ENCODE peak calls at places on chromosomes 11 and 22, in ten cellular contexts. One of them, this sample, is unnamed.

GRCh38 chr11:47348859-47349258 is 3.6 kb downstream of the MYBPC3 start:
- DNase-seq in prostate gland: no peak
- DNase-seq in transverse colon: no peak
- DNase-seq in spleen: no peak
- DNase-seq in H1: no peak
- DNase-seq in sigmoid colon: no peak
- DNase-seq in breast epithelium: no peak
- DNase-seq in esophagus muscularis mucosa: no peak
- DNase-seq in stomach: no peak
- DNase-seq in GM12891: peak; percentile 53
- DNase-seq in this sample: no peak

GRCh38 chr11:127195791-127196190 is 195.2 kb upstream of the KIRREL3 start:
- DNase-seq in spleen: no peak
- DNase-seq in prostate gland: no peak
- DNase-seq in GM12891: no peak
- DNase-seq in transverse colon: no peak
- DNase-seq in sigmoid colon: no peak
- DNase-seq in breast epithelium: no peak
- DNase-seq in esophagus muscularis mucosa: no peak
- DNase-seq in H1: no peak
- DNase-seq in stomach: no peak
- DNase-seq in this sample: no peak

GRCh38 chr22:40684728-40685127 is 5.4 kb downstream of the MCHR1 start:
- DNase-seq in transverse colon: no peak
- DNase-seq in sigmoid colon: no peak
- DNase-seq in stomach: no peak
- DNase-seq in prostate gland: no peak
- DNase-seq in H1: peak; percentile 57
- DNase-seq in breast epithelium: no peak
- DNase-seq in GM12891: no peak
- DNase-seq in spleen: no peak
- DNase-seq in esophagus muscularis mucosa: no peak
- DNase-seq in this sample: no peak

GRCh38 chr11:2803186-2804057 is 82.2 kb downstream of the CDKN1C start:
- DNase-seq in GM12891: no peak
- DNase-seq in transverse colon: peak; percentile 4
- DNase-seq in H1: no peak
- DNase-seq in esophagus muscularis mucosa: no peak
- DNase-seq in breast epithelium: peak; percentile 49
- DNase-seq in prostate gland: peak; percentile 69
- DNase-seq in stomach: peak; percentile 24
- DNase-seq in sigmoid colon: peak; percentile 60
- DNase-seq in spleen: peak; percentile 57
- DNase-seq in this sample: no peak

GRCh38 chr11:110294509-110294908 is 1.9 kb downstream of the RDX start:
- DNase-seq in GM12891: no peak
- DNase-seq in breast epithelium: no peak
- DNase-seq in H1: no peak
- DNase-seq in prostate gland: no peak
- DNase-seq in esophagus muscularis mucosa: no peak
- DNase-seq in transverse colon: no peak
- DNase-seq in sigmoid colon: no peak
- DNase-seq in stomach: no peak
- DNase-seq in spleen: no peak
- DNase-seq in this sample: no peak

GRCh38 chr11:22079133-22079847 is 113.6 kb upstream of the ANO5 start:
- DNase-seq in stomach: no peak
- DNase-seq in esophagus muscularis mucosa: no peak
- DNase-seq in H1: no peak
- DNase-seq in sigmoid colon: no peak
- DNase-seq in breast epithelium: no peak
- DNase-seq in transverse colon: no peak
- DNase-seq in spleen: no peak
- DNase-seq in prostate gland: no peak
- DNase-seq in GM12891: no peak
- DNase-seq in this sample: no peak

GRCh38 chr22:18979957-18980356 is 43.9 kb upstream of the PRODH start:
- DNase-seq in transverse colon: no peak
- DNase-seq in esophagus muscularis mucosa: no peak
- DNase-seq in breast epithelium: no peak
- DNase-seq in H1: no peak
- DNase-seq in stomach: no peak
- DNase-seq in sigmoid colon: no peak
- DNase-seq in GM12891: no peak
- DNase-seq in spleen: peak; percentile 8
- DNase-seq in prostate gland: no peak
- DNase-seq in this sample: no peak

GRCh38 chr22:35952576-35952975 is 76.0 kb downstream of the RBFOX2 start:
- DNase-seq in transverse colon: no peak
- DNase-seq in sigmoid colon: no peak
- DNase-seq in H1: no peak
- DNase-seq in breast epithelium: no peak
- DNase-seq in prostate gland: no peak
- DNase-seq in esophagus muscularis mucosa: no peak
- DNase-seq in stomach: no peak
- DNase-seq in GM12891: no peak
- DNase-seq in spleen: no peak
- DNase-seq in this sample: no peak

GRCh38 chr22:47154621-47155081 is 392.2 kb downstream of the TBC1D22A start:
- DNase-seq in breast epithelium: no peak
- DNase-seq in H1: no peak
- DNase-seq in transverse colon: no peak
- DNase-seq in spleen: no peak
- DNase-seq in sigmoid colon: peak; percentile 77
- DNase-seq in esophagus muscularis mucosa: no peak
- DNase-seq in stomach: peak; percentile 50
- DNase-seq in prostate gland: peak; percentile 57
- DNase-seq in GM12891: no peak
- DNase-seq in this sample: no peak

GRCh38 chr11:107988397-107989158 is 20.1 kb upstream of the CUL5 start:
- DNase-seq in breast epithelium: no peak
- DNase-seq in H1: no peak
- DNase-seq in esophagus muscularis mucosa: no peak
- DNase-seq in GM12891: no peak
- DNase-seq in sigmoid colon: no peak
- DNase-seq in prostate gland: no peak
- DNase-seq in transverse colon: no peak
- DNase-seq in stomach: no peak
- DNase-seq in spleen: no peak
- DNase-seq in this sample: no peak

DNA sequence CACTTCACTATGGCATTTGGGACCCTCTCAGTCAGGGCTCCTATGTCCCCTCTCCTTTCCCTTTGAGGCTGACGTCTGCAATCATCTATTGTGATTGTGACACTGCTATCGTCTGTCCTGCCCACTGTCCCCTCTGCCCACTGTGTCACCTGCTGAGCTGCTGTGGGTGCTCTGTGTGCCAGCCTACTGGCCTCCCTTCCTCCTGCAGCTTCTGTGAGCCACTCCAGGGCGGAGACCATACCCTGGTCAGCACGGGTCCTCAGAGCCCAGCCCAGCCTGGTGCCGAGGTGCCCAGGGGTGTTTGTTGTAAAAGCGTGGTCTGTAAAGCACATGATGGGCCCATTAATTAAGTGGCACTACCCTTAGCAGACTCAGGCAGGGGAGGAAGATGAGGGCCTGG is 29.4 kb downstream of the MPPED1 start:
- DNase-seq in esophagus muscularis mucosa: no peak
- DNase-seq in stomach: no peak
- DNase-seq in spleen: peak; percentile 33
- DNase-seq in H1: no peak
- DNase-seq in prostate gland: no peak
- DNase-seq in transverse colon: no peak
- DNase-seq in sigmoid colon: no peak
- DNase-seq in breast epithelium: peak; percentile 36
- DNase-seq in GM12891: no peak
- DNase-seq in this sample: no peak
- TF ChIP-seq POLR2AphosphoS5 in esophagus muscularis mucosa: no peak
- TF ChIP-seq POLR2AphosphoS5 in stomach: no peak
- TF ChIP-seq POLR2AphosphoS5 in spleen: no peak
- TF ChIP-seq POLR2AphosphoS5 in H1: no peak
- TF ChIP-seq POLR2AphosphoS5 in prostate gland: no peak
- TF ChIP-seq POLR2AphosphoS5 in transverse colon: no peak
- TF ChIP-seq POLR2AphosphoS5 in sigmoid colon: no peak
- TF ChIP-seq POLR2AphosphoS5 in breast epithelium: no peak
- TF ChIP-seq POLR2AphosphoS5 in GM12891: no peak
- TF ChIP-seq POLR2AphosphoS5 in this sample: no peak

DNA sequence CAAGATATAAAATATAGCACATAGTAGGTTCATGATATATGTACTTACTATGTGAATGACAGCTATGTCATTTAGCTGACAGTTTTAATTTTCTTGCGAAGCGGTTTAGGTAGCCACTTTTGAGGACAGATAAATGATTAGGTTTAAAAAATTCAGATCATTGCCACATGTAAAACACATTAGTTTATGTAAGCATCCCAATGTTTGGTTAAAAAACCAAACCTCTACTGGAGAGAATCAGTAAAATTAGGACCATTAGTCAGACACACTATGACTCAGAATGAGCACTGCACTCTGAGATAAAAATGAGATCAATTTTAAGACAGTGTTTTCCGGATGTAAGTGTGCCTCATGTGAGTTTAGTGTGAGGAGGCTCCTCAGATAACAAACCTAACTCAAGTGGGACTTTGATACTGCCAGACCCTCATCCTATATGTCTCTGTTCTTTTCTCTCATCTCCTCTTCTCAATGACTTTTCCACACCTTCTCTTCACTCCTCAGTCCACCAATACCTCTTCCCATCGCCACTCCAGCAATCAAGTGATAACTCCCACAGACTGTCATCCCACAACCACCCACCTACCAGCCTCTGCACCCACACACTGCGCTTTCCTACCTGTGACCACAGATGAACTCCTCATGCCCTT is 6.8 kb upstream of the OR2AT4 start:
- DNase-seq in stomach: no peak
- DNase-seq in GM12891: no peak
- DNase-seq in prostate gland: no peak
- DNase-seq in breast epithelium: no peak
- DNase-seq in spleen: no peak
- DNase-seq in esophagus muscularis mucosa: no peak
- DNase-seq in transverse colon: no peak
- DNase-seq in sigmoid colon: no peak
- DNase-seq in H1: no peak
- DNase-seq in this sample: no peak
- TF ChIP-seq POLR2A in stomach: no peak
- TF ChIP-seq POLR2A in GM12891: no peak
- TF ChIP-seq POLR2A in prostate gland: no peak
- TF ChIP-seq POLR2A in breast epithelium: no peak
- TF ChIP-seq POLR2A in spleen: no peak
- TF ChIP-seq POLR2A in esophagus muscularis mucosa: no peak
- TF ChIP-seq POLR2A in transverse colon: no peak
- TF ChIP-seq POLR2A in sigmoid colon: no peak
- TF ChIP-seq POLR2A in H1: no peak
- TF ChIP-seq POLR2A in this sample: no peak

GRCh38 chr11:13380731-13381130 is 82.3 kb downstream of the BTBD10 start:
- DNase-seq in sigmoid colon: no peak
- DNase-seq in stomach: no peak
- DNase-seq in breast epithelium: no peak
- DNase-seq in spleen: no peak
- DNase-seq in transverse colon: no peak
- DNase-seq in GM12891: no peak
- DNase-seq in esophagus muscularis mucosa: no peak
- DNase-seq in H1: no peak
- DNase-seq in prostate gland: no peak
- DNase-seq in this sample: no peak

GRCh38 chr11:13376402-13376801 is 86.6 kb downstream of the BTBD10 start:
- DNase-seq in spleen: no peak
- DNase-seq in sigmoid colon: no peak
- DNase-seq in GM12891: no peak
- DNase-seq in stomach: no peak
- DNase-seq in prostate gland: no peak
- DNase-seq in breast epithelium: no peak
- DNase-seq in transverse colon: no peak
- DNase-seq in H1: no peak
- DNase-seq in esophagus muscularis mucosa: no peak
- DNase-seq in this sample: no peak

GRCh38 chr11:13376838-13377237 is 86.2 kb downstream of the BTBD10 start:
- DNase-seq in H1: no peak
- DNase-seq in spleen: no peak
- DNase-seq in esophagus muscularis mucosa: no peak
- DNase-seq in sigmoid colon: no peak
- DNase-seq in breast epithelium: no peak
- DNase-seq in stomach: no peak
- DNase-seq in prostate gland: no peak
- DNase-seq in transverse colon: no peak
- DNase-seq in GM12891: no peak
- DNase-seq in this sample: no peak

GRCh38 chr11:13378316-13378715 is 84.7 kb downstream of the BTBD10 start:
- DNase-seq in breast epithelium: no peak
- DNase-seq in transverse colon: no peak
- DNase-seq in H1: no peak
- DNase-seq in spleen: no peak
- DNase-seq in stomach: no peak
- DNase-seq in sigmoid colon: no peak
- DNase-seq in GM12891: no peak
- DNase-seq in esophagus muscularis mucosa: no peak
- DNase-seq in prostate gland: no peak
- DNase-seq in this sample: no peak

GRCh38 chr11:13375798-13376197 is 87.2 kb downstream of the BTBD10 start:
- DNase-seq in transverse colon: no peak
- DNase-seq in spleen: no peak
- DNase-seq in GM12891: no peak
- DNase-seq in H1: no peak
- DNase-seq in stomach: no peak
- DNase-seq in esophagus muscularis mucosa: no peak
- DNase-seq in sigmoid colon: no peak
- DNase-seq in breast epithelium: no peak
- DNase-seq in prostate gland: no peak
- DNase-seq in this sample: no peak
- TF ChIP-seq POLR2AphosphoS5 in transverse colon: no peak
- TF ChIP-seq POLR2AphosphoS5 in spleen: no peak
- TF ChIP-seq POLR2AphosphoS5 in GM12891: no peak
- TF ChIP-seq POLR2AphosphoS5 in H1: no peak
- TF ChIP-seq POLR2AphosphoS5 in stomach: no peak
- TF ChIP-seq POLR2AphosphoS5 in esophagus muscularis mucosa: no peak
- TF ChIP-seq POLR2AphosphoS5 in sigmoid colon: no peak
- TF ChIP-seq POLR2AphosphoS5 in breast epithelium: no peak
- TF ChIP-seq POLR2AphosphoS5 in prostate gland: no peak
- TF ChIP-seq POLR2AphosphoS5 in this sample: no peak

GRCh38 chr11:129023968-129024676 is 81.5 kb upstream of the TP53AIP1 start:
- DNase-seq in breast epithelium: peak; percentile 68
- DNase-seq in stomach: peak; percentile 82
- DNase-seq in transverse colon: peak; percentile 87
- DNase-seq in GM12891: no peak
- DNase-seq in prostate gland: peak; percentile 87
- DNase-seq in H1: peak; percentile 17
- DNase-seq in sigmoid colon: no peak
- DNase-seq in esophagus muscularis mucosa: no peak
- DNase-seq in spleen: no peak
- DNase-seq in this sample: no peak
- TF ChIP-seq POLR2A in breast epithelium: no peak
- TF ChIP-seq POLR2A in stomach: no peak
- TF ChIP-seq POLR2A in transverse colon: peak; percentile 94
- TF ChIP-seq POLR2A in GM12891: no peak
- TF ChIP-seq POLR2A in prostate gland: no peak
- TF ChIP-seq POLR2A in H1: no peak
- TF ChIP-seq POLR2A in sigmoid colon: no peak
- TF ChIP-seq POLR2A in esophagus muscularis mucosa: no peak
- TF ChIP-seq POLR2A in spleen: no peak
- TF ChIP-seq POLR2A in this sample: no peak

GRCh38 chr11:58776891-58777451 is 45.2 kb upstream of the GLYAT start:
- DNase-seq in prostate gland: no peak
- DNase-seq in spleen: no peak
- DNase-seq in sigmoid colon: no peak
- DNase-seq in H1: no peak
- DNase-seq in esophagus muscularis mucosa: no peak
- DNase-seq in transverse colon: no peak
- DNase-seq in breast epithelium: no peak
- DNase-seq in stomach: no peak
- DNase-seq in GM12891: no peak
- DNase-seq in this sample: no peak
- TF ChIP-seq POLR2AphosphoS5 in prostate gland: no peak
- TF ChIP-seq POLR2AphosphoS5 in spleen: no peak
- TF ChIP-seq POLR2AphosphoS5 in sigmoid colon: no peak
- TF ChIP-seq POLR2AphosphoS5 in H1: no peak
- TF ChIP-seq POLR2AphosphoS5 in esophagus muscularis mucosa: no peak
- TF ChIP-seq POLR2AphosphoS5 in transverse colon: no peak
- TF ChIP-seq POLR2AphosphoS5 in breast epithelium: no peak
- TF ChIP-seq POLR2AphosphoS5 in stomach: no peak
- TF ChIP-seq POLR2AphosphoS5 in GM12891: no peak
- TF ChIP-seq POLR2AphosphoS5 in this sample: no peak

This sample was measured in GM12892.